ENCODE peak calls at places on chromosomes 12 and 14, in six cellular contexts. T, Z, Y, L, S and W are unnamed samples.

GRCh38 chr12:85509857-85510256 is 229.8 kb downstream of the ALX1 start:
- DNase-seq in T (no peak), Y (no peak), L (no peak), Z (no peak), S (no peak), W (no peak)

GRCh38 chr12:52969828-52970569 is 21.1 kb downstream of the KRT18 start:
- DNase-seq in T (no peak), Z (peak; percentile 34), L (no peak), S (no peak), Y (no peak), W (no peak)

GRCh38 chr12:92337128-92337527 is 191.5 kb upstream of the BTG1 start:
- DNase-seq in Y (no peak), T (no peak), Z (no peak), L (no peak), S (no peak), W (no peak)

GRCh38 chr12:6124411-6125151 is at the start of gene VWF:
- DNase-seq in S (peak; percentile 55), T (no peak), Z (no peak), L (no peak), Y (no peak), W (no peak)

GRCh38 chr12:72677187-72677586 is 405.0 kb downstream of the TRHDE start:
- DNase-seq in S (no peak), L (no peak), Z (no peak), Y (no peak), T (peak; percentile 59), W (no peak)

GRCh38 chr12:80936353-80936641 is 1.4 kb downstream of the LIN7A start:
- DNase-seq in Z (no peak), T (peak; percentile 68), Y (no peak), S (no peak), L (peak; percentile 82), W (no peak)

GRCh38 chr12:123131879-123132402 is 18.9 kb downstream of the PITPNM2 start:
- DNase-seq in S (no peak), Z (no peak), T (no peak), Y (no peak), L (no peak), W (no peak)

GRCh38 chr12:120220838-120221575 is 20.1 kb upstream of the RPLP0 start:
- DNase-seq in S (no peak), T (no peak), Y (no peak), Z (no peak), L (no peak), W (no peak)

GRCh38 chr12:111467092-111467861 is 61.6 kb downstream of the SH2B3 start:
- DNase-seq in Y (no peak), L (peak; percentile 73), S (no peak), T (no peak), Z (no peak), W (no peak)

GRCh38 chr14:54676822-54677708 is 110.1 kb downstream of the SAMD4A start:
- DNase-seq in Y (peak; percentile 44), L (peak; percentile 95), S (peak; percentile 57), Z (peak; percentile 92), T (no peak), W (peak; percentile 97)

GRCh38 chr12:71300772-71301675 is 138.6 kb upstream of the LGR5 start:
- DNase-seq in S (no peak), Y (no peak), L (no peak), Z (no peak), T (no peak), W (no peak)

GRCh38 chr14:99124482-99125104 is 147.4 kb downstream of the BCL11B start:
- DNase-seq in Y (no peak), S (peak; percentile 1), Z (no peak), T (no peak), L (no peak), W (no peak)

GRCh38 chr14:28163261-28163660 is 603.3 kb upstream of the FOXG1 start:
- DNase-seq in Z (no peak), L (no peak), T (no peak), S (no peak), Y (no peak), W (no peak)

GRCh38 chr12:76113800-76114757 is 29.6 kb upstream of the NAP1L1 start:
- DNase-seq in L (peak; percentile 22), Z (no peak), Y (no peak), T (peak; percentile 51), S (no peak), W (no peak)

GRCh38 chr12:30795410-30795659 is 40.6 kb upstream of the CAPRIN2 start:
- DNase-seq in Z (peak; percentile 42), Y (no peak), T (no peak), L (no peak), S (no peak), W (no peak)

GRCh38 chr12:132133952-132134652 is 10.0 kb downstream of the DDX51 start:
- DNase-seq in S (no peak), Y (no peak), T (no peak), L (no peak), Z (no peak), W (no peak)

GRCh38 chr12:108729612-108730336 is 1.5 kb downstream of the CORO1C start:
- DNase-seq in S (no peak), T (peak; percentile 29), L (peak; percentile 45), Z (peak; percentile 59), Y (no peak), W (peak; percentile 41)

GRCh38 chr14:69711065-69711464 is 55.9 kb upstream of the SRSF5 start:
- DNase-seq in Y (peak; percentile 77), L (peak; percentile 41), T (peak; percentile 24), S (peak; percentile 77), Z (no peak), W (peak; percentile 34)

GRCh38 chr12:101021911-101022388 is 188.1 kb downstream of the SLC5A8 start:
- DNase-seq in T (no peak), L (peak; percentile 65), S (no peak), Z (peak; percentile 71), Y (no peak), W (peak; percentile 94)

GRCh38 chr12:106696861-106697417 is 77.5 kb upstream of the RIC8B start:
- DNase-seq in Y (no peak), S (no peak), T (no peak), L (no peak), Z (no peak), W (no peak)
- H3K4me3 ChIP-seq in Y (no peak overlapping the region), S (no peak overlapping the region), T (no peak overlapping the region), L (no peak overlapping the region), Z (no peak overlapping the region), W (no peak overlapping the region)

GRCh38 chr14:92958373-92959188 is 35.6 kb downstream of the CHGA start:
- DNase-seq in Y (no peak), T (no peak), S (no peak), Z (no peak), L (no peak), W (no peak)

GRCh38 chr14:92960706-92961566 is 38.0 kb downstream of the CHGA start:
- DNase-seq in Y (no peak), T (no peak), L (peak; percentile 62), Z (no peak), S (no peak), W (peak; percentile 25)

GRCh38 chr14:92959189-92959531 is 36.2 kb downstream of the CHGA start:
- DNase-seq in T (no peak), Z (no peak), Y (no peak), S (no peak), L (no peak), W (no peak)

GRCh38 chr14:92961567-92961855 is 38.6 kb downstream of the CHGA start:
- DNase-seq in T (no peak), L (no peak), Y (no peak), S (no peak), Z (no peak), W (no peak)

GRCh38 chr14:92959761-92960680 is 37.1 kb downstream of the CHGA start:
- DNase-seq in L (no peak), T (no peak), S (no peak), Z (no peak), Y (no peak), W (no peak)
- TF ChIP-seq CTCF in L (no peak), T (no peak), S (no peak), Z (no peak), Y (no peak), W (no peak)

DNA sequence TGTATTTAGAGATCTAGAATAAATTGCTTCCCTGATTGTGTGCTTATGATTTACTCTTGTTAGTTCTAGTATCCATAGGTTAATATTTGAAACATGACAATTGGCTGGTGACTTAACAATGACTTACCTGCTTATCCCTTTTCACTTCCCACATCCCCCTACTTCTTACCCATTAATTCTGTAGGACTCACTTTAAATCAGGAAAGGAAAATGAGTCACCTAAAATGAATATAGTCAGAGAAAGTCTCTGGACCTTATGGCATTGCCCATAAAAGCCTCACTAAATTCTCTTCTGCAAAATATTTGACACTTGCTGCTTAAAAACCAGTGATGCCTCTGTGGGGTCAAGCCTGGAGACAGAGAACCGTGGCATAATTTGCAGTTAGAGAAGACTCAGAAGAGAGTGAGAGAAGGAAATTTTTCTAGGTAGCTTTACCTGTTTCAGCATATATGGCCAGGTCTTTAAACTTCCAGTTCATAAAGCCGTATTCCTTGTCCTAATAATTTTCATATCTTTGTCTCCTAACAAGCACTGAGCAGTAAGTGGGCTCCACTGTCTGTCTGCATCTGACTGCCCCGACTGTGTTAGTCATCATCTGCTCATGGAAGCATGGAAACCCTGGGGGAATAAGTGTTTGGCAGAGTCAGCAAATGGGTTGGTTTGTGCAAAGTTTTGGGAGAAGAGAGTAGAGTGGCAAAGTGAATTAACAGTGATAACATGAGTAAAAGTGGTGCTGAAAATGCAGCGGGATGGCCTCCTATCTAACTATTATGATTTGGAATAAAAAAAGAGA is 294.4 kb downstream of the AKAP6 start:
- DNase-seq in Y (no peak), L (peak; percentile 67), Z (no peak), T (no peak), S (no peak), W (peak; percentile 31)
- H3K4me3 ChIP-seq in Y (no peak overlapping the region), L (no peak overlapping the region), Z (no peak overlapping the region), T (no peak overlapping the region), S (no peak overlapping the region), W (no peak overlapping the region)

GRCh38 chr14:34981743-34982420 is 910 bp upstream of the SRP54 start:
- DNase-seq in Y (peak; percentile 15), S (peak; percentile 14), L (peak; percentile 67), T (peak; percentile 55), Z (no peak), W (no peak)

GRCh38 chr14:34980337-34980900 is 2.4 kb upstream of the SRP54 start:
- DNase-seq in L (no peak), Y (no peak), S (no peak), T (no peak), Z (no peak), W (no peak)

GRCh38 chr14:34985740-34986139 is 2.9 kb downstream of the SRP54 start:
- DNase-seq in Y (no peak), T (no peak), L (no peak), Z (no peak), S (no peak), W (no peak)

GRCh38 chr14:34983148-34983760 is 462 bp downstream of the SRP54 start:
- DNase-seq in Z (no peak), Y (no peak), L (no peak), S (no peak), T (no peak), W (no peak)

DNA sequence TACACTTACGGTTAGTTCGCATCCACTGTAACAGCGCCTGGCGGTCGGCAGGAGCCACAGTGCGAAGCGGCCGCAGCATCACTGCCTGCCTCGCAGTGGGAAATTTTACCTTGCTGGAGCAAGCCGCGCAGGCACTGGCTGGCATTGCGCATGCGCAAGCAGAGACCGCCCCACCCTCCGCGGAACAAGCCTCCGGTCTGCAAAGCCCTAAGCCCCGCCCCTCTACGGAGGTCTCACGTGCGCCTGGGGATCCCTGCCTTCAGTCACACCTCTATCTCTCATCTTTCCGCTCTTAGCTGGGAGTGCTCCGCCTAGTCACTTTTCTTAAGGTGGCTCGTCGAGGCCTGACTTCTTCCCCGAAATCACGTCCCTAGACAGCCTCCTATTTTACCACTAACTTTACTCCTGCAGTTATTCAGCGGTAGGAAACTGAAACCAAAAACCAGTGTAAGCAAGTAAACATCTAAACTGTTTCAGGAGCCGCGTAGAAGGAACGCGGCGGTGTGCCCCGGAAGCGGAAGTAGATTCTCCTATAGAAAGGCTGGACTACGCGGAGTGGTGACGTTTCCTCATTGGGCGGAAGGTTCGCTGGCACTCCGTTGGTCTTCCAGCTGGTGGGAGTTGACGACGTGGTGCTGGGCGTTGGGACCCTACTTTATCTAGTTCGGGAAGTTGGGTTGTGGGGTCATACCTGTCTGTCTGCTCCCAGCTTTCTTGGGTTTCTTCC is at the start of gene SRP54:
- DNase-seq in L (peak; percentile 99), T (peak; percentile 99), Z (peak; percentile 99), S (peak; percentile 98), Y (peak; percentile 97), W (peak; percentile 96)
- TF ChIP-seq CTCF in L (no peak), T (peak; percentile 5), Z (peak; percentile 34), S (no peak), Y (peak; percentile 5), W (peak; percentile 26)